ENCODE peak calls at places on chromosomes 2 and 18, in eight cellular contexts. F is NCI-H345; P is C1 segment of cervical spinal cord; X is IMR-90; H is ACHN; A is GM06990; G is HS-5; V is activated CD4-positive, alpha-beta memory T cell treated with anti-CD3 and anti-CD28 coated beads, Interleukin-2, amount 10 ng/mL, durations not matched to agents 7 days and 5 days. O is an unnamed sample.

GRCh38 chr18:8517276-8517675 is 92.0 kb upstream of the RAB12 start:
- DNase-seq in F (no peak), P (no peak), X (no peak), H (no peak), A (no peak), G (no peak), V (no peak), O (no peak)

GRCh38 chr18:49018961-49019445 is 68.2 kb upstream of the SMAD7 start:
- DNase-seq in F (no peak), P (no peak), X (no peak), H (no peak), A (no peak), G (no peak), V (peak), O (no peak)

GRCh38 chr2:130882111-130882510 is 45.4 kb downstream of the ARHGEF4 start:
- DNase-seq in F (no peak), P (no peak), X (no peak), H (no peak), A (no peak), G (no peak), V (no peak), O (no peak)

GRCh38 chr2:55161295-55162210 is 70.5 kb downstream of the CLHC1 start:
- DNase-seq in F (no peak), P (no peak), X (no peak), H (no peak), A (no peak), G (no peak), V (no peak), O (no peak)

GRCh38 chr2:227412877-227413276 is 25.1 kb upstream of the SCYGR1 start:
- DNase-seq in F (no peak), P (no peak), X (no peak), H (no peak), A (no peak), G (no peak), V (no peak), O (no peak)

GRCh38 chr2:213152065-213152794 is 818 bp upstream of the IKZF2 start:
- DNase-seq in F (peak), P (peak), X (peak), H (peak), A (no peak), G (peak), V (peak), O (no peak)

GRCh38 chr2:235526166-235526565 is 32.3 kb downstream of the AGAP1 start:
- DNase-seq in F (no peak), P (no peak), X (no peak), H (no peak), A (no peak), G (no peak), V (no peak), O (no peak)

GRCh38 chr2:8522682-8523081 is 159.2 kb upstream of the ID2 start:
- DNase-seq in F (no peak), P (no peak), X (no peak), H (no peak), A (peak), G (no peak), V (peak), O (no peak)

GRCh38 chr18:21129586-21130216 is 18.1 kb upstream of the ROCK1 start:
- DNase-seq in F (no peak), P (no peak), X (peak), H (no peak), A (no peak), G (no peak), V (no peak), O (no peak)

O was measured in HFF-Myc.